ENCODE peak calls at places on chromosome 1, in six cellular contexts. One of them, this sample, is unnamed.

GRCh38 chr1:86517336-86517735 is 29.5 kb upstream of the CLCA4 start:
- DNase-seq in amniotic stem cell: no peak
- DNase-seq in foreskin fibroblast: no peak
- DNase-seq in SW480: peak
- DNase-seq in GM19239: no peak
- DNase-seq in aorta: no peak
- DNase-seq in this sample: peak

GRCh38 chr1:18234790-18235242 is 127.2 kb downstream of the IGSF21 start:
- DNase-seq in amniotic stem cell: no peak
- DNase-seq in foreskin fibroblast: no peak
- DNase-seq in SW480: peak
- DNase-seq in GM19239: peak
- DNase-seq in aorta: no peak
- DNase-seq in this sample: peak

GRCh38 chr1:19974822-19975416 is 4.5 kb downstream of the PLA2G2A start:
- DNase-seq in amniotic stem cell: no peak
- DNase-seq in foreskin fibroblast: peak
- DNase-seq in SW480: peak
- DNase-seq in GM19239: no peak
- DNase-seq in aorta: no peak
- DNase-seq in this sample: peak

GRCh38 chr1:167710836-167711235 is 10.9 kb upstream of the MPZL1 start:
- DNase-seq in amniotic stem cell: no peak
- DNase-seq in foreskin fibroblast: no peak
- DNase-seq in SW480: no peak
- DNase-seq in GM19239: no peak
- DNase-seq in aorta: no peak
- DNase-seq in this sample: no peak

GRCh38 chr1:39692152-39693064 is 1.2 kb upstream of the HPCAL4 start:
- DNase-seq in amniotic stem cell: no peak
- DNase-seq in foreskin fibroblast: no peak
- DNase-seq in SW480: no peak
- DNase-seq in GM19239: no peak
- DNase-seq in aorta: no peak
- DNase-seq in this sample: no peak

GRCh38 chr1:175146535-175147213 is 45.9 kb downstream of the KIAA0040 start:
- DNase-seq in amniotic stem cell: peak
- DNase-seq in foreskin fibroblast: peak
- DNase-seq in SW480: peak
- DNase-seq in GM19239: peak
- DNase-seq in aorta: peak
- DNase-seq in this sample: peak

GRCh38 chr1:16038620-16038912 is 5.0 kb upstream of the CLCNKB start:
- DNase-seq in amniotic stem cell: no peak
- DNase-seq in foreskin fibroblast: no peak
- DNase-seq in SW480: peak
- DNase-seq in GM19239: no peak
- DNase-seq in aorta: no peak
- DNase-seq in this sample: no peak

GRCh38 chr1:10928654-10929053 is 83.8 kb upstream of the TARDBP start:
- DNase-seq in amniotic stem cell: no peak
- DNase-seq in foreskin fibroblast: no peak
- DNase-seq in SW480: no peak
- DNase-seq in GM19239: no peak
- DNase-seq in aorta: no peak
- DNase-seq in this sample: no peak

GRCh38 chr1:175628548-175629317 is 114.7 kb downstream of the TNR start:
- DNase-seq in amniotic stem cell: no peak
- DNase-seq in foreskin fibroblast: no peak
- DNase-seq in SW480: no peak
- DNase-seq in GM19239: no peak
- DNase-seq in aorta: peak
- DNase-seq in this sample: no peak

GRCh38 chr1:74286414-74286813 is 51.2 kb downstream of the TNNI3K start:
- DNase-seq in amniotic stem cell: no peak
- DNase-seq in foreskin fibroblast: no peak
- DNase-seq in SW480: no peak
- DNase-seq in GM19239: no peak
- DNase-seq in aorta: no peak
- DNase-seq in this sample: no peak

GRCh38 chr1:235809949-235810348 is 56.8 kb downstream of the LYST start:
- DNase-seq in amniotic stem cell: no peak
- DNase-seq in foreskin fibroblast: no peak
- DNase-seq in SW480: no peak
- DNase-seq in GM19239: no peak
- DNase-seq in aorta: no peak
- DNase-seq in this sample: no peak

GRCh38 chr1:46043491-46044017 is 88.9 kb downstream of the PIK3R3 start:
- DNase-seq in amniotic stem cell: no peak
- DNase-seq in foreskin fibroblast: no peak
- DNase-seq in SW480: no peak
- DNase-seq in GM19239: peak
- DNase-seq in aorta: no peak
- DNase-seq in this sample: no peak

GRCh38 chr1:160726114-160726497 is 12.9 kb upstream of the SLAMF7 start:
- DNase-seq in amniotic stem cell: no peak
- DNase-seq in foreskin fibroblast: no peak
- DNase-seq in SW480: peak
- DNase-seq in GM19239: no peak
- DNase-seq in aorta: no peak
- DNase-seq in this sample: peak

GRCh38 chr1:17639703-17640340 is 100.3 kb downstream of the ARHGEF10L start:
- DNase-seq in amniotic stem cell: no peak
- DNase-seq in foreskin fibroblast: no peak
- DNase-seq in SW480: no peak
- DNase-seq in GM19239: no peak
- DNase-seq in aorta: no peak
- DNase-seq in this sample: no peak

GRCh38 chr1:145706282-145706681 is 886 bp downstream of the PDZK1 start:
- DNase-seq in amniotic stem cell: peak
- DNase-seq in foreskin fibroblast: peak
- DNase-seq in SW480: no peak
- DNase-seq in GM19239: no peak
- DNase-seq in aorta: no peak
- DNase-seq in this sample: peak

GRCh38 chr1:165795894-165796293 is 27.2 kb upstream of the TMCO1 start:
- DNase-seq in amniotic stem cell: no peak
- DNase-seq in foreskin fibroblast: no peak
- DNase-seq in SW480: no peak
- DNase-seq in GM19239: no peak
- DNase-seq in aorta: no peak
- DNase-seq in this sample: no peak

GRCh38 chr1:214899908-214900470 is 182.5 kb upstream of the KCNK2 start:
- DNase-seq in amniotic stem cell: no peak
- DNase-seq in foreskin fibroblast: peak
- DNase-seq in SW480: no peak
- DNase-seq in GM19239: no peak
- DNase-seq in aorta: no peak
- DNase-seq in this sample: no peak

GRCh38 chr1:101465941-101466340 is 229.1 kb downstream of the S1PR1 start:
- DNase-seq in amniotic stem cell: no peak
- DNase-seq in foreskin fibroblast: no peak
- DNase-seq in SW480: no peak
- DNase-seq in GM19239: no peak
- DNase-seq in aorta: no peak
- DNase-seq in this sample: no peak